ENCODE peak calls at places on chromosomes 12 and 14, in eight cellular contexts. N is T-helper 17 cell; L is HFF-Myc; M is NCI-H1092; C is CD8-positive, alpha-beta memory T cell; R is iPS DF 19.7; X is left ventricle myocardium inferior; Z is H9. T is an unnamed sample.

GRCh38 chr12:52037248-52037861 is 13.9 kb upstream of the NR4A1 start:
- DNase-seq in N (no peak), L (no peak), M (no peak), C (no peak), R (no peak), X (peak; percentile 58), Z (peak; percentile 61), T (no peak)

GRCh38 chr12:33304176-33304575 is 135.4 kb downstream of the SYT10 start:
- DNase-seq in N (no peak), L (no peak), M (no peak), C (no peak), R (no peak), X (no peak), Z (no peak), T (no peak)

GRCh38 chr14:30295980-30296379 is 263.0 kb upstream of the G2E3 start:
- DNase-seq in N (no peak), L (no peak), M (no peak), C (no peak), R (no peak), X (no peak), Z (no peak), T (no peak)

GRCh38 chr12:105916698-105917059 is 222.1 kb downstream of the NUAK1 start:
- DNase-seq in N (no peak), L (no peak), M (no peak), C (no peak), R (no peak), X (no peak), Z (no peak), T (no peak)

GRCh38 chr12:24527102-24527501 is 421.8 kb downstream of the BCAT1 start:
- DNase-seq in N (no peak), L (no peak), M (no peak), C (no peak), R (no peak), X (no peak), Z (no peak), T (no peak)

GRCh38 chr14:54703082-54703481 is 136.2 kb downstream of the SAMD4A start:
- DNase-seq in N (no peak), L (no peak), M (no peak), C (no peak), R (no peak), X (no peak), Z (no peak), T (no peak)

GRCh38 chr12:130026608-130027176 is 122.9 kb upstream of the TMEM132D start:
- DNase-seq in N (no peak), L (no peak), M (peak; percentile 13), C (no peak), R (no peak), X (no peak), Z (peak; percentile 67), T (no peak)

GRCh38 chr14:99062216-99062615 is 209.8 kb downstream of the BCL11B start:
- DNase-seq in N (no peak), L (no peak), M (no peak), C (no peak), R (no peak), X (no peak), Z (peak; percentile 11), T (no peak)

GRCh38 chr12:4015225-4016076 is 142.3 kb upstream of the PARP11 start:
- DNase-seq in N (no peak), L (no peak), M (no peak), C (no peak), R (no peak), X (no peak), Z (no peak), T (no peak)

GRCh38 chr12:10304161-10304574 is 3.5 kb upstream of the KLRD1 start:
- DNase-seq in N (no peak), L (peak; percentile 38), M (no peak), C (peak; percentile 46), R (no peak), X (no peak), Z (no peak), T (no peak)

GRCh38 chr12:114835031-114835430 is 151.1 kb upstream of the TBX3 start:
- DNase-seq in N (no peak), L (no peak), M (no peak), C (no peak), R (no peak), X (no peak), Z (no peak), T (no peak)

T was measured in Panc1.